ENCODE peak calls at places on chromosomes 6 and 20, in nine cellular contexts. K, H, I, J, O, C, V, P and Y are unnamed samples.
A peak's percentile ranks its signal among the peaks of the same experiment; 100 is the strongest.

GRCh38 chr6:12077021-12077420 is 64.9 kb downstream of the HIVEP1 start:
- ATAC-seq in V (no peak), K (no peak), H (peak; percentile 11), J (peak; percentile 7), O (no peak), I (no peak), P (no peak), C (no peak), Y (no peak)

GRCh38 chr20:56800088-56800487 is 171.0 kb downstream of the TFAP2C start:
- ATAC-seq in P (no peak), J (no peak), K (no peak), V (no peak), I (no peak), C (no peak), H (no peak), O (no peak), Y (no peak)

GRCh38 chr6:137039010-137039409 is 5.8 kb downstream of the IL20RA start:
- ATAC-seq in V (no peak), H (no peak), P (no peak), C (no peak), I (no peak), J (no peak), O (no peak), K (no peak), Y (no peak)

GRCh38 chr6:126182650-126183311 is 157.1 kb upstream of the CENPW start:
- ATAC-seq in V (no peak), O (no peak), P (no peak), C (no peak), I (no peak), J (no peak), H (peak; percentile 17), K (peak; percentile 82), Y (no peak)

GRCh38 chr6:83062225-83062624 is 3.4 kb downstream of the UBE3D start:
- ATAC-seq in H (no peak), C (no peak), I (no peak), O (no peak), J (no peak), K (no peak), P (no peak), V (no peak), Y (no peak)

GRCh38 chr6:21679761-21680265 is 86.3 kb downstream of the SOX4 start:
- ATAC-seq in V (peak; percentile 41), K (peak; percentile 78), C (no peak), J (no peak), I (peak; percentile 76), P (peak; percentile 81), H (no peak), O (no peak), Y (no peak)

GRCh38 chr20:41308290-41308691 is 9.2 kb downstream of the ZHX3 start:
- ATAC-seq in J (no peak), O (no peak), C (peak; percentile 23), H (peak; percentile 56), V (peak; percentile 44), P (peak; percentile 89), K (peak; percentile 74), I (peak; percentile 76), Y (no peak)

GRCh38 chr20:46573234-46573633 is 22.8 kb upstream of the OCSTAMP start:
- ATAC-seq in C (no peak), O (no peak), V (no peak), I (no peak), J (no peak), H (no peak), P (no peak), K (no peak), Y (no peak)

GRCh38 chr20:36825374-36826104 is 50.4 kb upstream of the TLDC2 start:
- ATAC-seq in V (no peak), K (no peak), I (no peak), J (no peak), H (no peak), P (no peak), O (no peak), C (no peak), Y (no peak)

GRCh38 chr6:129162605-129163004 is 279.7 kb downstream of the LAMA2 start:
- ATAC-seq in J (no peak), O (no peak), P (no peak), I (no peak), K (no peak), V (no peak), C (peak; percentile 24), H (no peak), Y (no peak)

GRCh38 chr20:41369673-41370072 is 3.1 kb upstream of the EMILIN3 start:
- ATAC-seq in C (no peak), K (no peak), P (no peak), I (no peak), O (no peak), J (no peak), H (no peak), V (no peak), Y (peak; percentile 28)